ENCODE peak calls at places on chromosomes 12 and 14, in six cellular contexts. One of them, this sample, is unnamed.

GRCh38 chr14:61140872-61141271 is 140.3 kb downstream of the TMEM30B start:
- DNase-seq in left ventricle myocardium inferior: no peak
- DNase-seq in Caco-2: no peak
- DNase-seq in upper lobe of right lung: no peak
- DNase-seq in GM23248: peak
- DNase-seq in pancreas: no peak
- DNase-seq in this sample: no peak

GRCh38 chr14:56752428-56752827 is 57.9 kb downstream of the OTX2 start:
- DNase-seq in left ventricle myocardium inferior: no peak
- DNase-seq in Caco-2: no peak
- DNase-seq in upper lobe of right lung: no peak
- DNase-seq in GM23248: no peak
- DNase-seq in pancreas: no peak
- DNase-seq in this sample: no peak

GRCh38 chr12:103505371-103506236 is 9.8 kb upstream of the C12orf42 start:
- DNase-seq in left ventricle myocardium inferior: no peak
- DNase-seq in Caco-2: no peak
- DNase-seq in upper lobe of right lung: no peak
- DNase-seq in GM23248: no peak
- DNase-seq in pancreas: no peak
- DNase-seq in this sample: no peak

GRCh38 chr14:73014105-73014504 is 12.8 kb downstream of the ZFYVE1 start:
- DNase-seq in left ventricle myocardium inferior: no peak
- DNase-seq in Caco-2: no peak
- DNase-seq in upper lobe of right lung: no peak
- DNase-seq in GM23248: peak
- DNase-seq in pancreas: no peak
- DNase-seq in this sample: no peak

GRCh38 chr14:49250109-49250508 is 336.1 kb downstream of the RPS29 start:
- DNase-seq in left ventricle myocardium inferior: no peak
- DNase-seq in Caco-2: no peak
- DNase-seq in upper lobe of right lung: no peak
- DNase-seq in GM23248: peak
- DNase-seq in pancreas: no peak
- DNase-seq in this sample: no peak

GRCh38 chr14:55170526-55170925 is 20.9 kb downstream of the DLGAP5 start:
- DNase-seq in left ventricle myocardium inferior: no peak
- DNase-seq in Caco-2: no peak
- DNase-seq in upper lobe of right lung: no peak
- DNase-seq in GM23248: no peak
- DNase-seq in pancreas: no peak
- DNase-seq in this sample: no peak

GRCh38 chr12:45727994-45728624 is 1.4 kb upstream of the ARID2 start:
- DNase-seq in left ventricle myocardium inferior: no peak
- DNase-seq in Caco-2: no peak
- DNase-seq in upper lobe of right lung: no peak
- DNase-seq in GM23248: peak
- DNase-seq in pancreas: no peak
- DNase-seq in this sample: no peak

GRCh38 chr14:30362369-30363218 is 196.4 kb upstream of the G2E3 start:
- DNase-seq in left ventricle myocardium inferior: no peak
- DNase-seq in Caco-2: no peak
- DNase-seq in upper lobe of right lung: no peak
- DNase-seq in GM23248: no peak
- DNase-seq in pancreas: no peak
- DNase-seq in this sample: no peak

DNA sequence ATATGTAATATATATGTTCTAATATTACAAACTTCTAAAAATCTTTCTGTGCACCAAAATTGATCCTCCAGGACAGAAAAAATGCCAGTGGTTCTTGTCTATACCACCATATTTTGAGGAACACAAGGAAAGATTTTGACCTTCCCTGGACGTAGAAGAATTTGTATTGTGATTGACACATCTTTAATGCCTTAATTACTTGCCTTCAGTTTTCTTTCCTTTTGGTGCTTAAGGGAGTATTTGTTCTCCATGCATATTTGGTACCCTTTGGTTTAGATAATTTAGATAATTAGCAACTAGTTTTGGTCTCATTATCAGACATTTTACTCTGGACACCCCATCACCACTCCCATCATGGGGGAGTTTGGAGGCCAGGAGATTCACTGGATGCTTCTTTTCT is 27.6 kb downstream of the TRAF3 start:
- DNase-seq in left ventricle myocardium inferior: no peak
- DNase-seq in Caco-2: no peak
- DNase-seq in upper lobe of right lung: no peak
- DNase-seq in GM23248: no peak
- DNase-seq in pancreas: no peak
- DNase-seq in this sample: no peak
- H3K4me3 ChIP-seq in left ventricle myocardium inferior: no peak
- H3K4me3 ChIP-seq in Caco-2: no peak
- H3K4me3 ChIP-seq in upper lobe of right lung: no peak
- H3K4me3 ChIP-seq in GM23248: no peak
- H3K4me3 ChIP-seq in pancreas: no peak
- H3K4me3 ChIP-seq in this sample: no peak

DNA sequence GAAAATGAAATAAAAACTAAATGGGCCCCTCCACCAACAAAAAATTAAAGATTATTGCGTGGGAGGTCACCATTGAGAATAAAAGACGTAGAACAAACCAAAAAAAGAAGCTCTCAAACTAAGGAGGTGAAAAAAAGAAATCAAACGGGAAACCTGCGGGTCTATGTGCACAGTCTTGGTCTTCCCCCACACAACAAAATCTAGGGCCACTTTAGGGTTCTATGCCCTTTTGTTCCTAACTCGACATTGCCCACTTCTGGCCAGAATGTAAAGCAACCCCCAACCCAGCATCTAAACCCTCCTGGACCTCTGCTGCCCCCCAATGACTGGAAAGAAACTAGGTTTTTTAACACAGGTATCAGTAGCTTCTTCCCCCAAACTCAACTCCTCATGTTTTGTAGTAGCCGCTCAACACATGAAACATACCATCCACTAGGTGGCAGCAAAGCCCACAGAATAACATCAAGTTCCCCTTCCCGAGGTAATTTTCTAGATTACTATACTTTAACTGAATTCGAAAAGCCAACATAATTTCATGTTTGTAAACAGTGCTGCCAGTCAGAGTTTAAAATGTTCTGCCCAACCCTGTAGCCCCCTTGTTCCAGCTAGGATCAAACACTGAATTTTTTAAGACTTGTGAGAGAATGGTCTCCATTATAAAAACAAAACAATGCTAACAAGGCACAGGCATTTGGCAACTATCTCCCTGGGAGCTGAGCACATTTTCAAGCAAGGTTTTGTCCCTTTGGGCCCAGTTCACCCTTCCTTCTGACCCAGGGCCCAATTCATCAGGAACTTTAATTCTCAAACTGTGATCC is 18.7 kb downstream of the DAD1 start:
- DNase-seq in left ventricle myocardium inferior: no peak
- DNase-seq in Caco-2: peak
- DNase-seq in upper lobe of right lung: no peak
- DNase-seq in GM23248: peak
- DNase-seq in pancreas: no peak
- DNase-seq in this sample: no peak
- H3K4me3 ChIP-seq in left ventricle myocardium inferior: no peak
- H3K4me3 ChIP-seq in Caco-2: no peak
- H3K4me3 ChIP-seq in upper lobe of right lung: no peak
- H3K4me3 ChIP-seq in GM23248: no peak
- H3K4me3 ChIP-seq in pancreas: no peak
- H3K4me3 ChIP-seq in this sample: no peak

GRCh38 chr14:104686624-104687517 is 2.5 kb upstream of the INF2 start:
- DNase-seq in left ventricle myocardium inferior: peak
- DNase-seq in Caco-2: no peak
- DNase-seq in upper lobe of right lung: no peak
- DNase-seq in GM23248: no peak
- DNase-seq in pancreas: no peak
- DNase-seq in this sample: no peak
- H3K4me3 ChIP-seq in left ventricle myocardium inferior: no peak
- H3K4me3 ChIP-seq in Caco-2: peak
- H3K4me3 ChIP-seq in upper lobe of right lung: no peak
- H3K4me3 ChIP-seq in GM23248: no peak
- H3K4me3 ChIP-seq in pancreas: no peak
- H3K4me3 ChIP-seq in this sample: no peak

GRCh38 chr14:104863131-104863862 is 1.8 kb upstream of the CEP170B start:
- DNase-seq in left ventricle myocardium inferior: peak
- DNase-seq in Caco-2: peak
- DNase-seq in upper lobe of right lung: no peak
- DNase-seq in GM23248: no peak
- DNase-seq in pancreas: peak
- DNase-seq in this sample: no peak
- H3K4me3 ChIP-seq in left ventricle myocardium inferior: no peak
- H3K4me3 ChIP-seq in Caco-2: peak
- H3K4me3 ChIP-seq in upper lobe of right lung: no peak
- H3K4me3 ChIP-seq in GM23248: no peak
- H3K4me3 ChIP-seq in pancreas: no peak
- H3K4me3 ChIP-seq in this sample: peak

GRCh38 chr12:21438643-21439042 is 1.2 kb downstream of the PYROXD1 start:
- DNase-seq in left ventricle myocardium inferior: no peak
- DNase-seq in Caco-2: no peak
- DNase-seq in upper lobe of right lung: no peak
- DNase-seq in GM23248: peak
- DNase-seq in pancreas: no peak
- DNase-seq in this sample: no peak
- H3K4me3 ChIP-seq in left ventricle myocardium inferior: peak
- H3K4me3 ChIP-seq in Caco-2: no peak
- H3K4me3 ChIP-seq in upper lobe of right lung: peak
- H3K4me3 ChIP-seq in GM23248: peak
- H3K4me3 ChIP-seq in pancreas: peak
- H3K4me3 ChIP-seq in this sample: peak

This sample was measured in LNCaP clone FGC.